ENCODE peak calls at places on chromosomes 5 and 9, in seven cellular contexts. H, I, E, Q, M, J and P are unnamed samples.

GRCh38 chr5:72154076-72154756 is 46.9 kb downstream of the MAP1B start:
- DNase-seq in I (no peak), Q (no peak), E (no peak), M (no peak), H (no peak), J (no peak), P (no peak)

GRCh38 chr5:175895701-175896102 is 24.3 kb downstream of the CPLX2 start:
- DNase-seq in E (no peak), H (no peak), I (peak; percentile 54), Q (no peak), J (no peak), M (no peak), P (peak; percentile 47)

GRCh38 chr5:145941677-145942130 is 5.3 kb downstream of the SH3RF2 start:
- DNase-seq in I (no peak), Q (no peak), E (no peak), H (peak; percentile 32), J (no peak), M (no peak), P (no peak)

GRCh38 chr5:96569770-96570169 is 92.4 kb upstream of the CAST start:
- DNase-seq in I (no peak), J (no peak), M (no peak), E (no peak), H (peak; percentile 21), Q (no peak), P (no peak)

GRCh38 chr9:101530076-101530711 is 3.5 kb upstream of the RNF20 start:
- DNase-seq in I (peak; percentile 26), E (peak; percentile 73), Q (peak; percentile 71), M (peak; percentile 79), J (peak; percentile 71), H (peak; percentile 53), P (peak; percentile 36)

GRCh38 chr5:83197326-83197725 is 120.0 kb downstream of the XRCC4 start:
- DNase-seq in I (no peak), H (no peak), J (no peak), E (no peak), Q (no peak), M (no peak), P (no peak)

GRCh38 chr9:96015876-96016686 is 140.6 kb downstream of the ERCC6L2 start:
- DNase-seq in J (no peak), I (no peak), Q (no peak), E (no peak), M (no peak), H (peak; percentile 38), P (no peak)

GRCh38 chr5:72648511-72648910 is 141.3 kb upstream of the ZNF366 start:
- DNase-seq in Q (no peak), E (no peak), H (no peak), I (no peak), J (no peak), M (no peak), P (no peak)

GRCh38 chr5:10424124-10424731 is 17.5 kb upstream of the ROPN1L start:
- DNase-seq in I (no peak), J (no peak), H (no peak), Q (no peak), E (no peak), M (peak; percentile 28), P (no peak)

GRCh38 chr9:71685394-71685793 is 82.9 kb downstream of the CEMIP2 start:
- DNase-seq in E (peak; percentile 32), M (no peak), I (no peak), Q (no peak), J (no peak), H (peak; percentile 29), P (no peak)

GRCh38 chr5:33788922-33789321 is 102.9 kb downstream of the ADAMTS12 start:
- DNase-seq in J (no peak), E (no peak), I (no peak), M (no peak), Q (no peak), H (peak; percentile 46), P (no peak)

GRCh38 chr5:172835246-172836030 is 1.4 kb downstream of the ERGIC1 start:
- DNase-seq in M (no peak), I (no peak), Q (no peak), J (no peak), H (no peak), E (no peak), P (no peak)

GRCh38 chr5:73822989-73823339 is 197.0 kb downstream of the ARHGEF28 start:
- DNase-seq in J (no peak), I (no peak), M (no peak), E (no peak), Q (peak; percentile 23), H (peak; percentile 79), P (no peak)

GRCh38 chr5:80309871-80310665 is 9.7 kb upstream of the SPZ1 start:
- DNase-seq in H (no peak), E (no peak), M (no peak), Q (no peak), J (no peak), I (no peak), P (no peak)

GRCh38 chr9:136773386-136774044 is 9.2 kb upstream of the LCN15 start:
- DNase-seq in M (peak; percentile 33), Q (no peak), E (no peak), I (no peak), J (peak; percentile 51), H (no peak), P (no peak)

GRCh38 chr5:96114736-96115466 is 153.2 kb upstream of the ELL2 start:
- DNase-seq in Q (no peak), E (no peak), M (no peak), H (no peak), J (no peak), I (no peak), P (no peak)

GRCh38 chr9:36842560-36843530 is 191.2 kb downstream of the PAX5 start:
- DNase-seq in M (no peak), J (no peak), Q (no peak), E (no peak), H (no peak), I (no peak), P (no peak)

GRCh38 chr5:119179857-119180641 is 109.2 kb downstream of the DMXL1 start:
- DNase-seq in M (no peak), E (no peak), H (no peak), J (no peak), Q (no peak), I (no peak), P (no peak)

GRCh38 chr5:59097116-59097515 is 514.2 kb downstream of the RAB3C start:
- DNase-seq in E (no peak), H (no peak), M (no peak), Q (no peak), I (no peak), J (no peak), P (no peak)

GRCh38 chr9:132892383-132892782 is 13.7 kb downstream of the SPACA9 start:
- DNase-seq in I (no peak), J (no peak), E (no peak), Q (no peak), H (no peak), M (no peak), P (no peak)